ENCODE peak calls at places on chromosomes 1 and 21, in ten cellular contexts. N, H, W, P, G, Q, I, C, J and O are unnamed samples.
A peak's percentile ranks its signal among the peaks of the same experiment; 100 is the strongest.

GRCh38 chr21:45580576-45581321 is 38.5 kb upstream of the SLC19A1 start:
- DNase-seq in N (no peak), H (no peak), W (no peak), P (peak; percentile 69), G (peak; percentile 37), Q (peak; percentile 6), I (no peak), C (no peak), J (peak; percentile 1), O (no peak)

GRCh38 chr1:71881611-71882010 is 400.7 kb downstream of the NEGR1 start:
- DNase-seq in N (no peak), H (peak; percentile 14), W (no peak), P (no peak), G (no peak), Q (no peak), I (no peak), C (no peak), J (no peak), O (no peak)

GRCh38 chr1:226696552-226696951 is 42.5 kb downstream of the ITPKB start:
- DNase-seq in N (peak; percentile 12), H (no peak), W (no peak), P (no peak), G (no peak), Q (no peak), I (no peak), C (no peak), J (no peak), O (no peak)

GRCh38 chr1:20301463-20302092 is 10.9 kb downstream of the VWA5B1 start:
- DNase-seq in N (no peak), H (no peak), W (no peak), P (peak; percentile 60), G (no peak), Q (no peak), I (no peak), C (no peak), J (no peak), O (no peak)

GRCh38 chr1:14345925-14346550 is 252.4 kb upstream of the KAZN start:
- DNase-seq in N (peak; percentile 2), H (no peak), W (no peak), P (peak; percentile 83), G (no peak), Q (no peak), I (no peak), C (no peak), J (no peak), O (no peak)

GRCh38 chr1:52368383-52369172 is 2.6 kb upstream of the CC2D1B start:
- DNase-seq in N (peak; percentile 38), H (no peak), W (no peak), P (peak; percentile 88), G (peak; percentile 77), Q (peak; percentile 73), I (peak; percentile 39), C (peak; percentile 62), J (peak; percentile 71), O (peak; percentile 81)

GRCh38 chr1:14190508-14190907 is 408.0 kb upstream of the KAZN start:
- DNase-seq in N (peak; percentile 1), H (peak; percentile 39), W (no peak), P (peak; percentile 60), G (no peak), Q (no peak), I (no peak), C (no peak), J (no peak), O (no peak)

GRCh38 chr1:165073402-165074007 is 283.0 kb downstream of the LMX1A start:
- DNase-seq in N (peak; percentile 76), H (no peak), W (peak; percentile 39), P (no peak), G (no peak), Q (no peak), I (peak; percentile 37), C (peak; percentile 22), J (no peak), O (no peak)

GRCh38 chr1:30724175-30724574 is 790 bp upstream of the MATN1 start:
- DNase-seq in N (no peak), H (no peak), W (no peak), P (no peak), G (no peak), Q (no peak), I (no peak), C (no peak), J (no peak), O (no peak)

GRCh38 chr1:108560143-108560429 is 186 bp downstream of the EEIG2 start:
- DNase-seq in N (no peak), H (no peak), W (no peak), P (no peak), G (no peak), Q (no peak), I (peak; percentile 17), C (no peak), J (no peak), O (no peak)

GRCh38 chr1:116904791-116905320 is 4.9 kb upstream of the PTGFRN start:
- DNase-seq in N (no peak), H (no peak), W (no peak), P (no peak), G (no peak), Q (no peak), I (no peak), C (no peak), J (no peak), O (no peak)

GRCh38 chr1:85481688-85482087 is 16.7 kb upstream of the DDAH1 start:
- DNase-seq in N (no peak), H (no peak), W (no peak), P (no peak), G (no peak), Q (no peak), I (no peak), C (no peak), J (no peak), O (no peak)

GRCh38 chr1:247605286-247605685 is at the start of gene OR2G3:
- DNase-seq in N (no peak), H (no peak), W (no peak), P (no peak), G (no peak), Q (no peak), I (no peak), C (no peak), J (no peak), O (no peak)
- TF ChIP-seq CTCF in N (no peak), H (no peak), W (no peak), P (no peak), G (no peak), Q (no peak), I (no peak), C (no peak), J (no peak), O (no peak)

GRCh38 chr1:66405046-66405445 is 128.9 kb upstream of the SGIP1 start:
- DNase-seq in N (no peak), H (no peak), W (no peak), P (no peak), G (no peak), Q (no peak), I (no peak), C (peak; percentile 54), J (no peak), O (no peak)

GRCh38 chr1:66400660-66401059 is 133.3 kb upstream of the SGIP1 start:
- DNase-seq in N (no peak), H (no peak), W (no peak), P (no peak), G (no peak), Q (no peak), I (no peak), C (no peak), J (no peak), O (no peak)

GRCh38 chr1:66401244-66401643 is 132.7 kb upstream of the SGIP1 start:
- DNase-seq in N (no peak), H (no peak), W (no peak), P (no peak), G (no peak), Q (no peak), I (no peak), C (no peak), J (no peak), O (no peak)

GRCh38 chr1:66402194-66402593 is 131.8 kb upstream of the SGIP1 start:
- DNase-seq in N (peak; percentile 85), H (no peak), W (no peak), P (no peak), G (peak; percentile 46), Q (peak; percentile 40), I (no peak), C (no peak), J (peak; percentile 51), O (peak; percentile 32)

DNA sequence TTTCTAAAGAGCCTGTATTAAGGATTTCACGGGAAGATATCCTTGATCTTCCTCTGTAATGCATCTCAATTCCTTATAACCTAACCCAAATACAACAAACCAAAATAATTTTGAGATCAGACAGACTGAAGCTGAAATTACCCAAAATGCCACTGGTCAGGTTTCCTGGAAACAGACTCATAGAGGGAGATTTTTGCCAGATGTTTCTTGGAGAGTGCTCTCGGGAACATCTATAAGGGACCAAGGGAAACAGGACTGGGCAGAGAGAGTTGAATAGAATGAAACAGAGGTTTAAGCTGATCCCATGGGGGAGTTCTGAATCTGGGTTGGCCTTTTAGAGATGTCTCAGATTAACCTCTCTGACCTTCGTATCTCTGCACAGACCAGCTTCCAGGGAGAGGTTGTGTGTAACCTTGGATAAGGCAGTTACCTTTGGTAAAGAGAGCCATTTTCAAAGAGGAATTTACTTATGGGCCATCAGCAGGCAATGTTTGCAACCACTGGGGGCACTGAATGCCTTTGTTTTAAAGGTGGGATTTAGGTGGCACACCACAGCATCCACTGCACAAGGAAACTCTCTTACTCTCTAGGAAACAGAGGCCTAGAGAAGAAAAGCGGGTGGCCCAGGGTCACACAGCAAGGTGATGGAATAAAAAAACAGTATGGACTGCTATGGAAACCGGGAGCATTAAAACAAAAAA is 130.8 kb upstream of the SGIP1 start:
- DNase-seq in N (no peak), H (no peak), W (no peak), P (no peak), G (no peak), Q (no peak), I (no peak), C (no peak), J (no peak), O (no peak)
- TF ChIP-seq CTCF in N (no peak), H (peak; percentile 22), W (no peak), P (peak; percentile 56), G (no peak), Q (no peak), I (no peak), C (no peak), J (no peak), O (no peak)

GRCh38 chr1:185317886-185318310 is 855 bp upstream of the IVNS1ABP start:
- DNase-seq in N (peak; percentile 29), H (no peak), W (peak; percentile 5), P (peak; percentile 70), G (no peak), Q (peak; percentile 50), I (peak; percentile 15), C (no peak), J (peak; percentile 47), O (peak; percentile 63)
- TF ChIP-seq CTCF in N (no peak), H (no peak), W (no peak), P (peak; percentile 40), G (no peak), Q (no peak), I (no peak), C (no peak), J (no peak), O (no peak)

DNA sequence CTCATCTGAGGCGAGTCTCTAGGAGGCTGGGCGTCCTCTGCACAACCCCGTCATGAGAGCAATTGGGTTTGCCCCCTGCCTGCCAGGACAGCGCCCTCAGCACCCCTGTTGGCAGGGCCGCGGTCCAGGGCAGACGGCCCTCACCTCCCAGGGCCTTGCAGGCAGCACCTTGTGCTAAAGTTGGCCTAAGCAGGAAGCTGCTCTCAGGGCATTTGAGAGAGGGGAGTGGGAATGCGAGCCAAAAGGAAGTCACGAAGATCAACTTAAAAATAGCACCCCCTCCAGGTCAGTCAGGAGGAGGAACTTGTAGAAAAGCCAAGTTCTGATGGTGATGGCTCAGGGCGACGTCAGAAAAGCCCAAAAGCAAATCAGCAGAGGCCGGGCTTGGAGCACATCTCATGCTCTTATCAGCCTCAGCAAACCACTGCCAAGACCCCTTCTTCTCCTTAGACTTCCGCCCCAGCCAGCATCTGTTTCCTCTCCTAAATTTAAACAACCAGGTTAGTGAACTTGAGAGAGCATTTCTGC is 12.6 kb upstream of the ADORA3 start:
- DNase-seq in N (peak; percentile 77), H (no peak), W (peak; percentile 53), P (peak; percentile 79), G (no peak), Q (no peak), I (no peak), C (peak; percentile 37), J (peak; percentile 37), O (no peak)
- TF ChIP-seq CTCF in N (peak; percentile 33), H (peak; percentile 48), W (peak; percentile 79), P (peak; percentile 68), G (peak; percentile 47), Q (no peak), I (no peak), C (peak; percentile 45), J (no peak), O (no peak)